ENCODE peak calls at places on chromosomes 11 and 22, in four cellular contexts. I, C, D and M are unnamed samples.

GRCh38 chr11:111347723-111348115 is 31.4 kb downstream of the POU2AF1 start:
- DNase-seq in I (no peak), C (peak), D (no peak), M (peak)

GRCh38 chr11:85347291-85347690 is 279.9 kb downstream of the DLG2 start:
- DNase-seq in I (no peak), C (no peak), D (peak), M (no peak)

GRCh38 chr11:118641463-118642019 is 34.1 kb downstream of the PHLDB1 start:
- DNase-seq in I (no peak), C (no peak), D (no peak), M (no peak)

GRCh38 chr11:101582242-101583052 is 1.4 kb downstream of the TRPC6 start:
- DNase-seq in I (no peak), C (peak), D (peak), M (no peak)

GRCh38 chr11:70050243-70050642 is 27.9 kb upstream of the ANO1 start:
- DNase-seq in I (no peak), C (no peak), D (no peak), M (no peak)

GRCh38 chr22:21082248-21082647 is 36.5 kb downstream of the LRRC74B start:
- DNase-seq in I (no peak), C (no peak), D (no peak), M (no peak)

GRCh38 chr11:95095858-95096587 is 6.4 kb downstream of the ENDOD1 start:
- DNase-seq in I (peak), C (peak), D (no peak), M (peak)

GRCh38 chr11:92057849-92058442 is 166.7 kb upstream of the FAT3 start:
- DNase-seq in I (no peak), C (no peak), D (no peak), M (no peak)

GRCh38 chr11:12042215-12042676 is 33.8 kb upstream of the DKK3 start:
- DNase-seq in I (peak), C (peak), D (no peak), M (peak)

GRCh38 chr11:8784936-8785335 is 102.3 kb downstream of the RPL27A start:
- DNase-seq in I (no peak), C (no peak), D (no peak), M (no peak)

GRCh38 chr11:92885600-92885999 is 83.9 kb upstream of the MTNR1B start:
- DNase-seq in I (no peak), C (no peak), D (no peak), M (no peak)

GRCh38 chr11:118010738-118011461 is 24.7 kb downstream of the IL10RA start:
- DNase-seq in I (no peak), C (no peak), D (no peak), M (no peak)

GRCh38 chr22:35155403-35156025 is 89.6 kb downstream of the ISX start:
- DNase-seq in I (no peak), C (no peak), D (peak), M (no peak)

GRCh38 chr11:27722117-27722844 is 22.0 kb upstream of the BDNF start:
- DNase-seq in I (no peak), C (peak), D (peak), M (peak)

GRCh38 chr11:45933131-45933821 is 10.8 kb downstream of the LARGE2 start:
- DNase-seq in I (no peak), C (peak), D (no peak), M (peak)

GRCh38 chr11:75387742-75388294 is 11.5 kb upstream of the RPS3 start:
- DNase-seq in I (no peak), C (no peak), D (no peak), M (no peak)

GRCh38 chr11:128929991-128930390 is 12.7 kb downstream of the TP53AIP1 start:
- DNase-seq in I (no peak), C (peak), D (peak), M (peak)

GRCh38 chr11:107565219-107565937 is at the start of gene ALKBH8:
- DNase-seq in I (peak), C (peak), D (peak), M (peak)